ENCODE peak calls at places on chromosomes 12 and 14, in four cellular contexts. One of them, this sample, is unnamed.

GRCh38 chr12:130796985-130797686 is 41.9 kb downstream of the STX2 start:
- DNase-seq in mesendoderm: no peak
- DNase-seq in neuronal stem cell: no peak
- DNase-seq in IMR-90: no peak
- DNase-seq in this sample: no peak

GRCh38 chr12:19129486-19130223 is at the start of gene PLEKHA5:
- DNase-seq in mesendoderm: peak; percentile 81
- DNase-seq in IMR-90: peak; percentile 64
- DNase-seq in neuronal stem cell: peak; percentile 71
- DNase-seq in this sample: peak; percentile 79

GRCh38 chr12:64042901-64043300 is 179.2 kb downstream of the KICS2 start:
- DNase-seq in mesendoderm: no peak
- DNase-seq in neuronal stem cell: no peak
- DNase-seq in IMR-90: peak; percentile 68
- DNase-seq in this sample: no peak

GRCh38 chr12:108248011-108248410 is 91.1 kb downstream of the CMKLR1 start:
- DNase-seq in mesendoderm: no peak
- DNase-seq in IMR-90: no peak
- DNase-seq in neuronal stem cell: no peak
- DNase-seq in this sample: no peak

GRCh38 chr14:55301722-55302121 is 30.5 kb downstream of the FBXO34 start:
- DNase-seq in mesendoderm: peak; percentile 29
- DNase-seq in IMR-90: peak; percentile 63
- DNase-seq in neuronal stem cell: no peak
- DNase-seq in this sample: no peak

GRCh38 chr12:92503977-92504966 is 198.5 kb upstream of the PLEKHG7 start:
- DNase-seq in mesendoderm: no peak
- DNase-seq in neuronal stem cell: no peak
- DNase-seq in IMR-90: no peak
- DNase-seq in this sample: no peak

GRCh38 chr12:16056910-16057309 is 145.8 kb downstream of the DERA start:
- DNase-seq in IMR-90: no peak
- DNase-seq in mesendoderm: no peak
- DNase-seq in neuronal stem cell: no peak
- DNase-seq in this sample: no peak

GRCh38 chr12:84912191-84913142 is at the start of gene SLC6A15:
- DNase-seq in mesendoderm: peak; percentile 91
- DNase-seq in neuronal stem cell: peak; percentile 76
- DNase-seq in IMR-90: peak; percentile 46
- DNase-seq in this sample: peak; percentile 89

GRCh38 chr12:63068857-63069442 is 82.1 kb downstream of the AVPR1A start:
- DNase-seq in neuronal stem cell: peak; percentile 35
- DNase-seq in IMR-90: peak; percentile 75
- DNase-seq in mesendoderm: peak; percentile 65
- DNase-seq in this sample: no peak

GRCh38 chr12:6963016-6963731 is 7.3 kb downstream of the PHB2 start:
- DNase-seq in mesendoderm: peak; percentile 86
- DNase-seq in neuronal stem cell: no peak
- DNase-seq in IMR-90: no peak
- DNase-seq in this sample: peak; percentile 96

GRCh38 chr14:85529803-85530574 is at the start of gene FLRT2:
- DNase-seq in IMR-90: peak; percentile 44
- DNase-seq in neuronal stem cell: peak; percentile 23
- DNase-seq in mesendoderm: peak; percentile 80
- DNase-seq in this sample: peak; percentile 61

GRCh38 chr12:116837082-116837481 is 44.2 kb downstream of the HRK start:
- DNase-seq in IMR-90: no peak
- DNase-seq in mesendoderm: peak; percentile 42
- DNase-seq in neuronal stem cell: no peak
- DNase-seq in this sample: no peak

GRCh38 chr12:104011265-104011664 is 38.7 kb downstream of the GLT8D2 start:
- DNase-seq in mesendoderm: no peak
- DNase-seq in neuronal stem cell: no peak
- DNase-seq in IMR-90: peak; percentile 96
- DNase-seq in this sample: no peak

GRCh38 chr14:63996575-63997220 is 143.9 kb downstream of the SYNE2 start:
- DNase-seq in mesendoderm: no peak
- DNase-seq in IMR-90: no peak
- DNase-seq in neuronal stem cell: no peak
- DNase-seq in this sample: no peak

GRCh38 chr14:96639550-96639949 is 137.4 kb downstream of the PAPOLA start:
- DNase-seq in neuronal stem cell: no peak
- DNase-seq in mesendoderm: no peak
- DNase-seq in IMR-90: no peak
- DNase-seq in this sample: no peak

GRCh38 chr12:24649634-24650033 is 299.3 kb downstream of the BCAT1 start:
- DNase-seq in neuronal stem cell: no peak
- DNase-seq in IMR-90: no peak
- DNase-seq in mesendoderm: no peak
- DNase-seq in this sample: no peak

GRCh38 chr12:29517265-29517664 is 19.8 kb upstream of the OVCH1 start:
- DNase-seq in IMR-90: no peak
- DNase-seq in neuronal stem cell: no peak
- DNase-seq in mesendoderm: no peak
- DNase-seq in this sample: no peak

GRCh38 chr12:51368640-51369517 is 22.3 kb downstream of the GALNT6 start:
- DNase-seq in mesendoderm: no peak
- DNase-seq in IMR-90: peak; percentile 60
- DNase-seq in neuronal stem cell: no peak
- DNase-seq in this sample: peak; percentile 82

GRCh38 chr12:62686938-62687337 is 220.3 kb downstream of the MON2 start:
- DNase-seq in mesendoderm: no peak
- DNase-seq in IMR-90: no peak
- DNase-seq in neuronal stem cell: no peak
- DNase-seq in this sample: no peak

DNA sequence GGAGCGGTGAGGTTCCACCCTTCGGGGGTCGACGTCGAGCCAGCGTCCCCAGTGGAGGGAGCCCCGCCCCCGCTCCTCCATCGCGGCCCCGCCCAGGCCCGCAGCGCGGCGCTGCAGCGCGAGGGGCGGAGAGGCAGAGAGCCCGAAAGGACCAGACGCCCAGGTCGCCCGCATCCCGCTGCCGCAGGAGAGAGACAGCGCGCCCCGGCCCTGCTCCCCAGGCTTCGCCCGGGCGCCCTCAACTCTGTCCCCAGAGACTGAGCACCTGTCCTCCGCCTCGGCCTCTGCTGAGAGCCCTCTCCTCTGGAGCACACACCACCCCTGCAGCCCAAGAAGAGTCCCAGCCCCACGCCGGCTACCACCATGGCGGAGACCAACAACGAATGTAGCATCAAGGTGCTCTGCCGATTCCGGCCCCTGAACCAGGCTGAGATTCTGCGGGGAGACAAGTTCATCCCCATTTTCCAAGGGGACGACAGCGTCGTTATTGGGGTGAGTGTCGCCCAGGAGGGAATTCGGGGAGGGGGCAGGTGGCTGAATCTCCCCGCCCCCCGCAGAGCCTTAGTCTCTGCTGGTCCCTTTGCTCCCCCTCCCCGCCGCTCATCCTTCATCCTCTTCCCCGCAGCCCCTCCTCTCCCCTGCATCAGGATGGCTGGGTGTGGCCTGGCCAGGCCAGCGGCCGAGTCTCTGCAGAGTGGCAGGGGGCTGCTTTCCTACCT is at the start of gene KIF5A:
- DNase-seq in mesendoderm: peak; percentile 48
- DNase-seq in neuronal stem cell: peak; percentile 53
- DNase-seq in IMR-90: no peak
- DNase-seq in this sample: peak; percentile 86
- H3K18ac ChIP-seq in mesendoderm: no peak within 1 kb of the TSS
- H3K18ac ChIP-seq in neuronal stem cell: peak within 1 kb of the TSS; percentile 90
- H3K18ac ChIP-seq in IMR-90: no peak within 1 kb of the TSS
- H3K18ac ChIP-seq in this sample: no peak within 1 kb of the TSS

GRCh38 chr12:113612076-113612728 is 140.5 kb upstream of the LHX5 start:
- DNase-seq in mesendoderm: no peak
- DNase-seq in neuronal stem cell: no peak
- DNase-seq in IMR-90: no peak
- DNase-seq in this sample: no peak

GRCh38 chr12:113613414-113613813 is 141.7 kb upstream of the LHX5 start:
- DNase-seq in IMR-90: no peak
- DNase-seq in mesendoderm: no peak
- DNase-seq in neuronal stem cell: no peak
- DNase-seq in this sample: no peak

GRCh38 chr12:113609692-113610469 is 138.2 kb upstream of the LHX5 start:
- DNase-seq in neuronal stem cell: peak; percentile 90
- DNase-seq in mesendoderm: no peak
- DNase-seq in IMR-90: no peak
- DNase-seq in this sample: peak; percentile 71

GRCh38 chr12:113611652-113612051 is 140.0 kb upstream of the LHX5 start:
- DNase-seq in mesendoderm: no peak
- DNase-seq in IMR-90: no peak
- DNase-seq in neuronal stem cell: no peak
- DNase-seq in this sample: no peak

DNA sequence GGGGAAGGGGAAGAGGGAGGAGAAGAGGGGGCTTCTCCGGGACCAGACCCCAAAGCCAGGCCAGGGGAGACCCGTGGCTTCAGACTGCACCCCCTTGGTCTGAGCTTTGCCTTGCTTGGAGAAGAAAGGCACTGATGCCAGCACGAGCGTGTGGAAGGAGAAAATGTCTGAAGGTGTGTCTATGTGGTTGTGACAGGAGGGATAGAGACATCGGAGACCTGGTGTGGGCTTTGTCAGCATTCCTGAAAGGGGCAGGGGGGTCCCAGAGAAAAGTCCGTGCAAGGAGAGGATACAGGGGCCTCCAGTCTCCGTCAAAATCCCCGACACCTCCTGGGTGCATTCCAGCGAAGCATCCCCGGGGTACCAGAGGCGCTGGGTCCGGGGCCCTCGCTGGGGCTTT is 139.0 kb upstream of the LHX5 start:
- DNase-seq in mesendoderm: no peak
- DNase-seq in neuronal stem cell: no peak
- DNase-seq in IMR-90: no peak
- DNase-seq in this sample: no peak
- H3K18ac ChIP-seq in mesendoderm: no peak overlapping the region
- H3K18ac ChIP-seq in neuronal stem cell: peak overlapping the region; percentile 92
- H3K18ac ChIP-seq in IMR-90: no peak overlapping the region
- H3K18ac ChIP-seq in this sample: peak overlapping the region; percentile 91

DNA sequence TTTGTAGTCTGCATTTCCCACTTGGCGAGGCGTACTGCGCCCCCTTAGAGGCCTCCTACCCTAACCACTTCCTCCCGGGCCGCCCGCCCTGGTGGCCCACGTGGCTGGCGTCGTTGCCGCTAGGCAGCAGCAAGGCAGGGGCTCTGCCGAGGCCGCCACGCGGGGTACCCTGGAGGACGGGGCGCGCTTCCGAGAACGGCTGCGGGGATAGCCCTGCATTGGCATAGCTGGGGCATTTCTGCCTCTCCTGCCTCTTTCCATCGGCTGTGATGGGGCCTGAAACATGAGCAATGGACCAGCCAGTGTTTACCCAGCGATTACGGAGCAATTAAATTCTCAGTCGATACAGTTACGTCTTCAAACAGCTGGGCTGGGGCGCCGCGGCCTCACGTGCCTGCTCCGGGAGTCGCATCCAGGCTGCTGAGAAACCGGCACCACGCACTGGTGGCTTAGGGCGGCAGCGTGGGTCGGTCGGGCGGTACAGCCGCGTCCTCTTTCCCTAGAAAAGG is 38.1 kb downstream of the IQSEC3 start:
- DNase-seq in mesendoderm: no peak
- DNase-seq in IMR-90: no peak
- DNase-seq in neuronal stem cell: no peak
- DNase-seq in this sample: peak; percentile 70
- H3K18ac ChIP-seq in mesendoderm: no peak overlapping the region
- H3K18ac ChIP-seq in IMR-90: no peak overlapping the region
- H3K18ac ChIP-seq in neuronal stem cell: peak overlapping the region; percentile 92
- H3K18ac ChIP-seq in this sample: no peak overlapping the region

DNA sequence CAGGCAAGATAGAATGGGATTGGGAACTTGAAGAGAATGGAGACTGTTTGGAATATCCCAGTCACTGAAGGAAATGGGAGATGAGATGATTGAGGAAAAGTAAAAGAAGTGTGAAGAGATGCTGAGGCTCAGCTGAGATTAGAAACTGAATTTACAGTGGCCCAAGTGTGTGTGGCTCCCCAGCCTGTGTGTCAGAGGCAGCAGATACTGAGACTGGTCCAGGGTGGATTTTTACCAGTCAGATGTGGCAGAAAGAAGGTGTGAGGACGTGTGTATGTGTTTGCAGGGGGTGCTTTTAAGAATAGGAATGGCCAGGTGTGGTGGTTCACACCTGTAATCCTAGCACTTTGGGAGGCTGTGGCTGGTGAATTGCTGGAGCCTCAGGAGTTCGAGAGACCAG is 42.9 kb downstream of the PRKCH start:
- DNase-seq in IMR-90: no peak
- DNase-seq in mesendoderm: no peak
- DNase-seq in neuronal stem cell: no peak
- DNase-seq in this sample: no peak
- H3K18ac ChIP-seq in IMR-90: no peak overlapping the region
- H3K18ac ChIP-seq in mesendoderm: no peak overlapping the region
- H3K18ac ChIP-seq in neuronal stem cell: no peak overlapping the region
- H3K18ac ChIP-seq in this sample: no peak overlapping the region

DNA sequence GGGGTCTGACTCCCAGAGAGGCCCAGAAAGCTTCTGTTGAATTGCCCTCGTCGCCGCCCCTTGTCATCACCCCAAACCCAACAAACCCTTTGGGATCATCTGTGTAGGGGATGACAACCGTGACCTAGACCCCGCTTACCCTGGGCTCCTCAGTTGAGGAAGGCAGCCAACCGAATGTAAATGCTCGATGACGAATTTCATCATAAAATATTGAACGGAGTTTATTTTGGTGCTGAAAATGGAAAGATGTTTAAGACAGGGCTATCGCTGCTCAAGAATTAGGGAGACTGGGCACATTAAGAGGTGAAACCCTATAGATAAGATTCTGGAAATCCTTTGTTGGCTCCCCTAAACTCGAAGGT is 512 bp downstream of the ACTR10 start:
- DNase-seq in mesendoderm: no peak
- DNase-seq in IMR-90: peak; percentile 0
- DNase-seq in neuronal stem cell: no peak
- DNase-seq in this sample: no peak
- H3K18ac ChIP-seq in mesendoderm: peak overlapping the region; percentile 6
- H3K18ac ChIP-seq in IMR-90: peak overlapping the region; percentile 15
- H3K18ac ChIP-seq in neuronal stem cell: peak overlapping the region; percentile 94
- H3K18ac ChIP-seq in this sample: no peak overlapping the region

DNA sequence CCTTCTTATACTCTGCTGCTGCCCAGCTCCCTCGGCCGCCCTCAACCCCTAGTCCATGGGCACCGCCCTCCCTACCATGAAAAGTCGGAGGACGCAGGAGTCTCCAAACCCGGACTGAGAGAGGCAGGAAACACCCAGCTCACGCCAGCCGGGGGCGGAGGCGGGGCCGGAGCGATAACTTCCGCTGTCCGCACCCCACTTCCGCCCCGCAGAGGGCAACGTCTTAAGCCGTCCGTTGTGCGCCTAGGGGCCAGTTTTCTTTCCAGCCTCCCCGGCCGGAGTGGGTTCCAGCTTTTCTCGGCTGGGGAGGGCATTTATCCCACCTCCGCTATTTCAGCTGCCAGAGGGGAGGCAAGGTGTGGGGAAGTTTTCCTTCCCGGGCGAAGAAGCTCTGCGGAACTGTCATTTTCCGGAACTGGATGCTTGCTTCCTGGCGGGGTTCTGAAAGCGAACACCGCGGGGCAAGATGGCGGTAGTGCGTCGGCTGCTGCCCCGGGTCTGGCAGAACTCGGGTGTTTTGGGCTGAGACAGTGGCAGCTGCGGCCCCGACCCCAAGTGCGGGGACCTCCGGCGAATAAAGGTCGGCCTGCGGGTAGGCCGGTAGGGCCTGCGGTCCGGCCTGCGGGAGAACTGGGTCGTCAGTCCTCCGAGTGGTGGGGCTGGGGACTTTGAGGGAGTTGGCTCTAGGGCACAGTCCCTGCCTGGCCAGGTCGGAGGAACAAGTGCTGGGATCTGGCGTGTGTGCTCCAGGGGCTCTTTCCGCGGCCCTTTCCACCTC is at the start of the genes KCTD10 and UBE3B:
- DNase-seq in neuronal stem cell: peak; percentile 89
- DNase-seq in mesendoderm: peak; percentile 96
- DNase-seq in IMR-90: peak; percentile 89
- DNase-seq in this sample: peak; percentile 92
- H3K18ac ChIP-seq in neuronal stem cell: peak within 1 kb of the TSS; percentile 87
- H3K18ac ChIP-seq in mesendoderm: peak within 1 kb of the TSS; percentile 95
- H3K18ac ChIP-seq in IMR-90: peak within 1 kb of the TSS; percentile 92
- H3K18ac ChIP-seq in this sample: peak within 1 kb of the TSS; percentile 98

This sample was measured in H9.